ENCODE peak calls at places on chromosomes 2 and 18, in eight cellular contexts. S is GM23338, L is GM20000, E is breast epithelium, P is Calu3, V is IMR-90, M is A549, B is ovary. K is an unnamed sample.
A peak's percentile ranks its signal among the peaks of the same experiment; 100 is the strongest.

GRCh38 chr2:150859872-150860271 is 372.4 kb upstream of the RND3 start:
- DNase-seq in S (peak; percentile 23), L (no peak), E (no peak), P (no peak), V (no peak), M (no peak), B (no peak), K (no peak)

GRCh38 chr18:37529296-37529695 is 36.3 kb downstream of the CELF4 start:
- DNase-seq in S (no peak), L (no peak), E (no peak), P (no peak), V (no peak), M (no peak), B (no peak), K (no peak)

GRCh38 chr18:75753753-75754152 is 326.2 kb upstream of the SMIM21 start:
- DNase-seq in S (no peak), L (no peak), E (no peak), P (no peak), V (no peak), M (no peak), B (no peak), K (no peak)

GRCh38 chr2:146697307-146697706 is 1147.5 kb upstream of the ACVR2A start:
- DNase-seq in S (no peak), L (no peak), E (no peak), P (no peak), V (no peak), M (no peak), B (no peak), K (no peak)

GRCh38 chr2:178391701-178392100 is 59.3 kb downstream of the PRKRA start:
- DNase-seq in S (no peak), L (no peak), E (no peak), P (no peak), V (peak; percentile 32), M (no peak), B (no peak), K (no peak)

GRCh38 chr2:211259831-211260476 is 703.6 kb downstream of the CPS1 start:
- DNase-seq in S (no peak), L (no peak), E (no peak), P (no peak), V (no peak), M (no peak), B (no peak), K (no peak)

GRCh38 chr2:234446404-234447076 is 50.3 kb downstream of the ARL4C start:
- DNase-seq in S (no peak), L (peak; percentile 58), E (peak; percentile 79), P (no peak), V (no peak), M (no peak), B (no peak), K (peak; percentile 50)

GRCh38 chr2:120885311-120885710 is 149.6 kb downstream of the GLI2 start:
- DNase-seq in S (no peak), L (no peak), E (no peak), P (no peak), V (no peak), M (no peak), B (no peak), K (no peak)

GRCh38 chr2:25894135-25894830 is 16.0 kb upstream of the ASXL2 start:
- DNase-seq in S (no peak), L (no peak), E (no peak), P (peak; percentile 13), V (peak; percentile 56), M (no peak), B (no peak), K (no peak)

GRCh38 chr18:8816805-8817204 is 111.4 kb downstream of the MTCL1 start:
- DNase-seq in S (no peak), L (no peak), E (no peak), P (no peak), V (peak; percentile 84), M (no peak), B (no peak), K (no peak)

GRCh38 chr2:147499785-147500184 is 345.0 kb upstream of the ACVR2A start:
- DNase-seq in S (no peak), L (no peak), E (no peak), P (no peak), V (no peak), M (no peak), B (no peak), K (peak; percentile 25)

GRCh38 chr2:49403722-49404507 is 249.6 kb upstream of the FSHR start:
- DNase-seq in S (peak; percentile 45), L (no peak), E (no peak), P (no peak), V (no peak), M (no peak), B (no peak), K (no peak)

GRCh38 chr2:24017711-24018110 is 7.8 kb downstream of the MFSD2B start:
- DNase-seq in S (no peak), L (no peak), E (no peak), P (no peak), V (no peak), M (no peak), B (no peak), K (no peak)

GRCh38 chr2:27249077-27249890 is 13.6 kb downstream of the SLC30A3 start:
- DNase-seq in S (no peak), L (no peak), E (no peak), P (no peak), V (no peak), M (no peak), B (no peak), K (no peak)

GRCh38 chr2:64482765-64483504 is 29.0 kb downstream of the LGALSL start:
- DNase-seq in S (no peak), L (no peak), E (peak; percentile 86), P (peak; percentile 40), V (no peak), M (no peak), B (no peak), K (no peak)

GRCh38 chr2:34787341-34787740 is 1188.2 kb upstream of the FAM98A start:
- DNase-seq in S (no peak), L (no peak), E (no peak), P (no peak), V (no peak), M (no peak), B (no peak), K (no peak)

GRCh38 chr2:174965992-174966789 is 39.0 kb downstream of the CHN1 start:
- DNase-seq in S (no peak), L (no peak), E (no peak), P (no peak), V (peak; percentile 42), M (no peak), B (no peak), K (no peak)

DNA sequence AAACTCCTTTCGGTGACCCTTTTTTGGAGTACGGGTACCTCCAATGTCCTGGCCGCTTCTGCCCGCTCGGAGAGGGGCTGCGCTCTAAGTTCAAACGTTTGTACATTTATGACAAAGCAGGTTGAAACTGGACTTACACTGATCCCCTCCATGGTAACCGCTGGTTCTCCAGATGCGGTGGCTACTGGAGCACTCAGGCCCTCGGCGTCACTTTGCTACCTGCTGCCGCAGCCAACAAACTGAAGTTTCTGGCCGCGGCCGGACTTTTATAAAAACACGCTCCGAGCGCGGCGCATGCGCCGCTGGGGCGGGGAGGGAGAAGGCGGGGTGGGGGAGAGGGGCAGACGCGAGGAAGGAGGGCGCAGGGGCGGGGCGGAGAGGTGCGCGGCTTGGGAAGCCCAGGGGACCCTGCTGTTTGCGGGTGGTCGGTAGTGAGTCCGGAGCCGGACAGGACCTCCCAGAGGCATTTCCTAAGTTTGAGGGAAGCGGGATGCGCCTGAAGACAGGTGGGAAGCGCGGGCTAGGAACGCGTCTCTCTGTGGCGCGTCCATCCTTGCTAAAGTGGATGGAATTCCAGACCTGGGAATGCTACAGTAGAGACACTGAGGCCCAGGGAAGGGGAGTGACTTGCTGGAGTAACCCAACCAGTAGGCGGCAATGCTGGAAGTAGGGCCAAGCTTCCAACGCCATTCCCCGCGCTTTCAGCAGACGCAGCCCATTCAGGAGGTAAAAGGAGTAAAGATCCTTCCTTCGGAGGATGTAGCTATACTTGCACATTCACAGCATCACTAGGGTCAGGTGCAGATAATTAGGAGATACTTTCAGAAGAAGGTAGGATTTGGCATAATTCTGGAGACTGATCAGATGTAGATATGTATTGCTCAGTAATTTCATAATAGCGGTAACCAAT is at the start of gene CXCR4:
- DNase-seq in S (peak; percentile 91), L (peak; percentile 92), E (peak; percentile 57), P (peak; percentile 83), V (peak; percentile 2), M (peak; percentile 47), B (peak; percentile 30), K (peak; percentile 90)
- TF ChIP-seq CTCF in S (no peak), L (no peak), E (no peak), P (peak; percentile 20), V (no peak), M (no peak), B (no peak), K (no peak)

DNA sequence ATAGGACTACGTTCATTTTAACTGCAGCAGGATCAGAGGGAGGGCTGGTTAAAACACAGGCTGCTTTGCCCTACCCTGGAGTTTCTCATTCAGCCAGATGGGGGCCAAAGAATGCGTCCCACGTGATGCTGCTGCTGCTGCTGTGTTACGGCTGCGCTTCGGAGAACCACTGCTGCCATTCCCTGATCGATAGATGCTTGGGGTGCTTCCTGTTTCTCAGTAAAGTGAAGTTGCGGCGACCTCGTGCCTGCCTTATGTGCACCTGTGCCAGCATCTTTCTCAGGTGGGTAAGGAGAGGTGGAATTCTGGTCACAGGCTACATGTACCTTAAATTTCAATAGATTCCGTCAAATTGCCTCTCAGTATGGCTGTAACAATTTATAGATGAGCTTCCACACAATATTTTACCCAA is 24.7 kb upstream of the TOGARAM2 start:
- DNase-seq in S (peak; percentile 89), L (peak; percentile 48), E (no peak), P (no peak), V (no peak), M (no peak), B (no peak), K (peak; percentile 50)
- TF ChIP-seq CTCF in S (peak; percentile 17), L (no peak), E (no peak), P (no peak), V (peak; percentile 19), M (no peak), B (no peak), K (peak; percentile 27)

DNA sequence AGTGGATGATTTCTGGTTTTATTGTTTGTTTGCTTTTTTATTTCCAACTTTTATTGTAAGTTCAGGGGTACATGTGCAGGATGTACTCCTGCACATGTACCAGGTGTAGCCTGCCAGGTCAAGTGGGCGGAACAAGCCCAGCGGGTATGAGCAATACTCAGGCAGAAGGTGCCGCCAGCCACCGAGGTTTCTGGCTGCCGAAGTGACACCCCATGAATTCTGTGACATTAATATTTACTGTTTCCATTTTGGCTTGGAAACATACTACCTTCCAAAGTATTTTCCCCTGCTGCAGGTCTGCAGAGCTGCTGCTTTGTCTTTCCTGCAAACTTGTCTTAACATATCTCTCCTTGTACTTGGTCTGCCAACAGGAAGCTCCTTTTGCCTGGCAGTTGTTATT is 78.5 kb downstream of the PTPN4 start:
- DNase-seq in S (no peak), L (no peak), E (no peak), P (peak; percentile 24), V (no peak), M (no peak), B (no peak), K (no peak)
- TF ChIP-seq CTCF in S (no peak), L (no peak), E (no peak), P (no peak), V (no peak), M (no peak), B (no peak), K (no peak)

DNA sequence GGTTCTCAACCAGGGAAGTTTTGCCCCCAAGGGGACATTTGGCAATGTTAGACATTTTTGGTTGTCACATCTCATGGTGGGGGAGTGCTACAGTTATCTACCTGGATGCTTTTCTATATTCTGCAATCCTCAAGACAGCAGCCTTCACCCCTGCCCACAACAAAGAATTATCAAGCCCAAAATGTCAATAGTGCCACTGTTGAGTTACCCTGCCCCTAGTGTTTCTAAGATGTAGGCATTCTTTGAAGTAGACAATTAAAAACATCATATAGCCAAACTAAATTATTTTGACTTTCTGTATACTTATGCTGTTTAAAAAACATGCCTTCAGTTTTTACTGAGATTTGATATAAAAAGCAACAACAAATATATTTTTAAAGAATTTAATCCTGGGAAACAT is 48.0 kb downstream of the ABI2 start:
- DNase-seq in S (no peak), L (no peak), E (no peak), P (no peak), V (no peak), M (no peak), B (no peak), K (no peak)
- TF ChIP-seq CTCF in S (peak; percentile 34), L (no peak), E (no peak), P (no peak), V (no peak), M (peak; percentile 10), B (no peak), K (no peak)